ENCODE peak calls at places on chromosomes 6 and 20, in ten cellular contexts. W is heart right ventricle; Z is body of pancreas; K is naive thymus-derived CD4-positive, alpha-beta T cell; S is AG04450; I is osteoblast; O is neural progenitor cell; U is astrocyte of the cerebellum; N is OCI-LY7; T is HCT116. Q is an unnamed sample.

GRCh38 chr20:62838511-62838910 is 21.7 kb downstream of the COL9A3 start:
- DNase-seq in W (no peak), Z (no peak), K (no peak), S (no peak), I (peak), O (no peak), U (no peak), N (no peak), T (no peak), Q (no peak)

GRCh38 chr6:116629467-116630063 is 13.3 kb downstream of the RSPH4A start:
- DNase-seq in W (no peak), Z (no peak), K (no peak), S (no peak), I (no peak), O (no peak), U (no peak), N (no peak), T (no peak), Q (no peak)

GRCh38 chr6:22980446-22980845 is 411.1 kb downstream of the HDGFL1 start:
- DNase-seq in W (no peak), Z (no peak), K (no peak), S (no peak), I (peak), O (no peak), U (no peak), N (no peak), T (no peak), Q (no peak)

GRCh38 chr6:18595774-18596528 is 208.8 kb downstream of the RNF144B start:
- DNase-seq in W (no peak), Z (peak), K (peak), S (peak), I (no peak), O (peak), U (peak), N (peak), T (peak), Q (peak)

GRCh38 chr6:121959501-121959900 is 440.0 kb upstream of the HSF2 start:
- DNase-seq in W (no peak), Z (no peak), K (no peak), S (no peak), I (no peak), O (no peak), U (no peak), N (no peak), T (no peak), Q (peak)

GRCh38 chr6:42963855-42964605 is 3.5 kb downstream of the GNMT start:
- DNase-seq in W (no peak), Z (peak), K (no peak), S (peak), I (peak), O (peak), U (no peak), N (peak), T (no peak), Q (peak)

GRCh38 chr6:90216081-90216977 is 80.3 kb downstream of the BACH2 start:
- DNase-seq in W (no peak), Z (no peak), K (no peak), S (no peak), I (no peak), O (peak), U (peak), N (peak), T (no peak), Q (no peak)

GRCh38 chr20:41437836-41438235 is 71.2 kb upstream of the EMILIN3 start:
- DNase-seq in W (no peak), Z (no peak), K (no peak), S (no peak), I (no peak), O (no peak), U (no peak), N (no peak), T (no peak), Q (no peak)

GRCh38 chr20:54350415-54350814 is 125.0 kb upstream of the DOK5 start:
- DNase-seq in W (no peak), Z (no peak), K (no peak), S (no peak), I (peak), O (no peak), U (no peak), N (no peak), T (no peak), Q (no peak)

GRCh38 chr20:17658648-17658993 is 23.4 kb downstream of the RRBP1 start:
- DNase-seq in W (no peak), Z (peak), K (no peak), S (no peak), I (no peak), O (no peak), U (no peak), N (no peak), T (no peak), Q (no peak)

GRCh38 chr6:6315660-6316059 is 4.8 kb downstream of the F13A1 start:
- DNase-seq in W (no peak), Z (peak), K (peak), S (no peak), I (no peak), O (peak), U (peak), N (peak), T (peak), Q (peak)

GRCh38 chr20:2745060-2745910 is 52.7 kb downstream of the EBF4 start:
- DNase-seq in W (no peak), Z (no peak), K (no peak), S (no peak), I (no peak), O (no peak), U (no peak), N (no peak), T (no peak), Q (no peak)

GRCh38 chr6:134314236-134314821 is 3.6 kb downstream of the SGK1 start:
- DNase-seq in W (no peak), Z (no peak), K (no peak), S (no peak), I (no peak), O (no peak), U (no peak), N (no peak), T (no peak), Q (no peak)

GRCh38 chr6:158031445-158032353 is 50.0 kb downstream of the SYNJ2 start:
- DNase-seq in W (peak), Z (no peak), K (no peak), S (no peak), I (peak), O (no peak), U (peak), N (no peak), T (peak), Q (no peak)

GRCh38 chr6:33144373-33144772 is 47.9 kb downstream of the COL11A2 start:
- DNase-seq in W (no peak), Z (no peak), K (no peak), S (no peak), I (peak), O (no peak), U (no peak), N (no peak), T (no peak), Q (no peak)

GRCh38 chr6:167781066-167781767 is 45.5 kb upstream of the AFDN start:
- DNase-seq in W (no peak), Z (no peak), K (no peak), S (no peak), I (peak), O (no peak), U (no peak), N (no peak), T (no peak), Q (no peak)

GRCh38 chr6:56524891-56525703 is 117.6 kb downstream of the DST start:
- DNase-seq in W (no peak), Z (no peak), K (no peak), S (peak), I (peak), O (no peak), U (peak), N (no peak), T (no peak), Q (no peak)

GRCh38 chr6:26124550-26125014 is 37.4 kb downstream of the HFE start:
- DNase-seq in W (no peak), Z (no peak), K (no peak), S (no peak), I (no peak), O (no peak), U (no peak), N (peak), T (peak), Q (peak)

GRCh38 chr20:58558483-58559367 is 43.5 kb upstream of the APCDD1L start:
- DNase-seq in W (no peak), Z (no peak), K (no peak), S (no peak), I (no peak), O (no peak), U (no peak), N (no peak), T (no peak), Q (no peak)

GRCh38 chr6:108685970-108686369 is 125.3 kb downstream of the FOXO3 start:
- DNase-seq in W (no peak), Z (no peak), K (no peak), S (no peak), I (no peak), O (no peak), U (no peak), N (no peak), T (no peak), Q (peak)

GRCh38 chr6:1335367-1336037 is 23.6 kb downstream of the FOXQ1 start:
- DNase-seq in W (peak), Z (peak), K (no peak), S (no peak), I (no peak), O (no peak), U (peak), N (no peak), T (peak), Q (no peak)
- H3K4me3 ChIP-seq in W (no peak), Z (no peak), K (no peak), S (no peak), I (no peak), O (no peak), U (no peak), N (no peak), T (peak), Q (no peak)

GRCh38 chr6:12148317-12148801 is 136.2 kb downstream of the HIVEP1 start:
- DNase-seq in W (no peak), Z (no peak), K (no peak), S (no peak), I (no peak), O (no peak), U (peak), N (no peak), T (no peak), Q (no peak)
- H3K4me3 ChIP-seq in W (no peak), Z (no peak), K (no peak), S (no peak), I (peak), O (no peak), U (no peak), N (no peak), T (no peak), Q (no peak)

DNA sequence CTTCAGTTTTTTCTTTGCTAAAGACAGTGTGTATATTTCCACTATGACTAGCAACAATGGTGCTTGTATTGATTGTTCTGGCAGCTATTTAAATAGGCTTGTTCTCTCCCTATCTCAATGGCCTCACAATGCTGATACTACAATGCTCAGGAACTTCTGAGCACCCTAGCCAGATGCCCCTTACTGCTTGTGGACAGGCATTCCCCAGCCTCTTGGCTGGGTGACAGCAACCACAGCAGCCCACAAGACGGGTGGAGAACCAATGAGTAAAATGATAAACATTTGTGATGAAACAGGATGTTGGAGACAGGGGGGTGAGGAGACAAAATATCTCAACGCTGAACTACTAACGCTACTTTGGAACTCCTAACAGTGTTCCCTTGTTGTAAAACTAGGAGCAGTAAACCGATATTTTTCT is 42.3 kb downstream of the HIVEP2 start:
- DNase-seq in W (peak), Z (peak), K (peak), S (peak), I (peak), O (no peak), U (peak), N (no peak), T (peak), Q (peak)
- H3K4me3 ChIP-seq in W (no peak), Z (no peak), K (peak), S (peak), I (peak), O (no peak), U (no peak), N (no peak), T (peak), Q (no peak)

DNA sequence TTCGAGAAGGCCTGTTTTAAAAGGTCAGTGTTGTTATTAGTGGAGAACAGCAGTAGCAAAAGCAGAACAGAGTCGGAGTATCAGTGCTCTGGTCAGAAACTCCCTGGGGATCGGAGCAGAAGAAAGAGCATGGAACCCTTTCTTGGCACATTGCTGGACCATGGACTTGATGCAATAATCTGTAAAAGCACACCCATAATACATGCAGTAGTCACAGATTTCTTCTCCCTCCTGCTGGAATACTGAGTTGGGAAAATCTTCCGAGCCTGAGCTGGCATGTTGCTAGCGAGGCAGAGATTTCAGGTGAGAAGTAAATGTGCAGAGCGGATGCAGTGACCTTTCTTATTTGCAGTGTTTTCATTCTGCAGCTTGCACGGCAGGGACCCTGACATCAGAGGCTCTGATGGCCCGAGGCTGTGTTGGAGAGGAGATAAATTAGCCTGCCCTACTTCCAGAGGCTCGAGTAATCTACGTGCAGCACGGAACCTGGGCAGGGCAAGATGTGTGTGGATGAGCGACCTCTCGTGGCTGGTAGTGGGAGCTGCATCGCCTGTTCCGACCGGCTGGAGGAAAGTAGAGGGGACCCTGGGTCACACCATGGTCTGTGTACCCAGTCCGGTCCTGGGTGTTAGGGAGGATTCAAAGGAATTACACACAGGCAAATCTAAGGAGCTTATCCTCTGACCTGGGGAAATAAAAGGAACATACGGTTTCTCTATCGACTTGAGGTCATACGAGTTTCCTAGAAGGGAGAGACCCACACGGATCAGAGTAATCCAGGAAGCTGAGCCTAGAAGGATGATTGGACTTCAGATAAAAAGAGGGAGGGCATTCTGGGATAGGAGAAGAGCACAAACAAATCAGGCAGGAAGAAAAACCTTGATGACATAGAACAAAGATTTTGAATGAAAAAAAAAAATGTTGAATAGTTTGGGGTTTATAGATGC is 137.0 kb upstream of the STMND1 start:
- DNase-seq in W (peak), Z (peak), K (peak), S (peak), I (peak), O (peak), U (peak), N (peak), T (peak), Q (peak)
- H3K4me3 ChIP-seq in W (no peak), Z (no peak), K (peak), S (no peak), I (peak), O (no peak), U (no peak), N (no peak), T (no peak), Q (no peak)

GRCh38 chr6:3987072-3987471 is 91.9 kb downstream of the FAM217A start:
- DNase-seq in W (no peak), Z (peak), K (no peak), S (no peak), I (no peak), O (peak), U (no peak), N (no peak), T (no peak), Q (no peak)

GRCh38 chr6:3991941-3992340 is 87.0 kb downstream of the FAM217A start:
- DNase-seq in W (no peak), Z (no peak), K (no peak), S (no peak), I (no peak), O (no peak), U (no peak), N (no peak), T (no peak), Q (no peak)

GRCh38 chr6:3987576-3987975 is 91.4 kb downstream of the FAM217A start:
- DNase-seq in W (no peak), Z (no peak), K (no peak), S (no peak), I (no peak), O (no peak), U (no peak), N (no peak), T (no peak), Q (no peak)

GRCh38 chr6:3986241-3986640 is 92.7 kb downstream of the FAM217A start:
- DNase-seq in W (no peak), Z (no peak), K (no peak), S (no peak), I (no peak), O (no peak), U (no peak), N (no peak), T (no peak), Q (no peak)

DNA sequence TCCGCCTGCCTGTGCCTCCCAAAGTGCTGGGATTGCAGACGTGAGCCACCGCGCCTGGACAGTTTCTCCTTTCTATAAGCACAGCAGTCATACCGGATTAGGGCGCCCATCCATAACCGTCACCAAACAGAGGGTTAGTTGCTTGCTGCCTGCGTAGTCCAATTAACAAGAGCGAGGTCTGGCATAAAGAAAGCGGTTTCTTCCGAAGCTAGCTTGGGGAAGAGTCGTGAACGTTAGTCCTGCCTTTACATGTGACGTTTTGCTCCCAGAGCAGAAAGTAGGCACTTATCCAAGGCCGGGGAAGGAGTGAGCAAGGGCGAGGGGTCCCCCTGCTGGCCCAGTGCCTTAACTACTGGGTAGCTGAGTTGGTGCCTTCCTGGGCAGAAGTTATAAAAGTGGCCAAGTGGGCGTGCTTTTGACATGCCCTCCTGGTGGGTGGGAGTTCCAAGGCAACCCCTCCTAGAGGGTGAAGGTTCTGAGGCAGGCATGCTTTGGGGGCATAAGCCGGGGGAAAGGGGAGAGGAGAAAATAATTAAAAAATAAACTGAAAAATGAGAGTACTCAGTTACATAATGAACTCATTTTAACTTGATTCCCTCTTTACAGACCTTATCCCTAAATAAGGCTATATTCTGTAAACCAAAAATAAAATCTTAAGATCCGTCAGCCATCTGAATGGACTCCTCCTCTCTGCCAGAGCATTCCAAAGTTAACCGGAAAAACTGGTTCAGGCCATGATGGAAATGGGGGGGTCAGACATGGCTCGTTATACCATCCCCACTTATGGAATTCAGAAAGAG is 88.0 kb downstream of the FAM217A start:
- DNase-seq in W (peak), Z (peak), K (peak), S (peak), I (peak), O (peak), U (peak), N (peak), T (peak), Q (peak)
- H3K4me3 ChIP-seq in W (peak), Z (no peak), K (no peak), S (no peak), I (peak), O (no peak), U (peak), N (no peak), T (no peak), Q (no peak)

GRCh38 chr6:14743126-14743464 is 502.8 kb upstream of the JARID2 start:
- DNase-seq in W (no peak), Z (no peak), K (no peak), S (no peak), I (no peak), O (no peak), U (no peak), N (no peak), T (no peak), Q (no peak)
- H3K4me3 ChIP-seq in W (no peak), Z (no peak), K (no peak), S (no peak), I (no peak), O (no peak), U (no peak), N (no peak), T (no peak), Q (no peak)

DNA sequence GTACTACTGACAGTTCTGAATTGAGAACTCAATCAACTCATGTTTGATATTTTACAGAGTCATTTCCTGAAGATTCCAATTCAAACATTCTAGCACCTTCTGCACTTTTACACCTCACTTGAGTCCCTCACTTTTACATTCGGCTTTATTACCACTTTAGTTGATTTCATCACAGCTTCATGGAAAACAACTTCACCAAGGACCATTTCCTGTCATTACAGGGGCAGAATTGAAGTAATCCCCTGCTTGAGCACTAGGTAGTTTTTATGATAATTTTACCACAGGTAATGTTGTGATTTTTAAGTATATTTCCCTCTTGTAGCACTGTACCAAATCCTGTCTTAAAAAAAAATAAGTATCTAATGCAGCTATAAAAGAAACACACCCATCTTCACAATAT is 312.9 kb downstream of the BTBD9 start:
- DNase-seq in W (no peak), Z (no peak), K (no peak), S (no peak), I (no peak), O (no peak), U (no peak), N (no peak), T (no peak), Q (no peak)
- H3K4me3 ChIP-seq in W (no peak), Z (no peak), K (no peak), S (no peak), I (no peak), O (no peak), U (no peak), N (no peak), T (no peak), Q (no peak)

DNA sequence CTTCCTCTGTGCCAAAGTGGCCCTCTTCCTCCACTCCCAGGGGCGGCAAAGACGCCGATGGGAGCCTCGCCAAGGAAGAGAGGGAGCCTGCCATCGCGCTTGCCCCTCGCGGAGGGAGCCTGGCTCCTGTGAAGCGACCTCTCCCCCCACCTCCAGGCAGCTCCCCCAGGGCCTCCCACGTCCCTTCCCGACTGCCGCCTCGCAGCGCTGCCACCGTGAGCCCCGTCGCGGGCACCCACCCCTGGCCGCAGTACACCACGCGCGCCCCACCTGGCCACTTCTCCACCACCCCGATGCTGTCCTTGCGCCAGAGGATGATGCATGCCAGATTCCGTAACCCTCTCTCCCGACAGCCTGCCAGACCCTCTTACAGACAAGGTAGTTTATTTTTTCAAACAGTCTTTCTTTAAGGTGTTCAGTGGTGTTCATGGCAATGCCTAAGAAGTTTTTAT is 64.9 kb downstream of the FNDC1 start:
- DNase-seq in W (no peak), Z (no peak), K (no peak), S (no peak), I (peak), O (no peak), U (no peak), N (no peak), T (no peak), Q (no peak)
- H3K4me3 ChIP-seq in W (no peak), Z (peak), K (no peak), S (no peak), I (no peak), O (peak), U (no peak), N (no peak), T (no peak), Q (no peak)

Q was measured in Jurkat, Clone E6-1.